ENCODE peak calls at places on chromosomes 2 and 18, in four cellular contexts. One of them, this sample, is unnamed.
A peak's percentile ranks its signal among the peaks of the same experiment; 100 is the strongest.

GRCh38 chr18:23689031-23689615 is at the start of gene LAMA3:
- DNase-seq in astrocyte of the spinal cord: peak; percentile 28
- DNase-seq in progenitor cell of endocrine pancreas: peak; percentile 46
- DNase-seq in pancreas: peak; percentile 57
- DNase-seq in this sample: peak; percentile 15

GRCh38 chr2:197011777-197012641 is 85.5 kb upstream of the PGAP1 start:
- DNase-seq in progenitor cell of endocrine pancreas: no peak
- DNase-seq in astrocyte of the spinal cord: peak; percentile 48
- DNase-seq in pancreas: peak; percentile 30
- DNase-seq in this sample: no peak

GRCh38 chr18:47968006-47968676 is 37.7 kb upstream of the SMAD2 start:
- DNase-seq in astrocyte of the spinal cord: peak; percentile 13
- DNase-seq in pancreas: no peak
- DNase-seq in progenitor cell of endocrine pancreas: no peak
- DNase-seq in this sample: no peak

GRCh38 chr2:18520605-18521031 is 39.8 kb downstream of the RDH14 start:
- DNase-seq in astrocyte of the spinal cord: peak; percentile 85
- DNase-seq in pancreas: peak; percentile 80
- DNase-seq in progenitor cell of endocrine pancreas: peak; percentile 81
- DNase-seq in this sample: peak; percentile 60

GRCh38 chr2:235542728-235543125 is 48.9 kb downstream of the AGAP1 start:
- DNase-seq in astrocyte of the spinal cord: no peak
- DNase-seq in pancreas: no peak
- DNase-seq in progenitor cell of endocrine pancreas: peak; percentile 20
- DNase-seq in this sample: no peak

GRCh38 chr18:55264108-55264507 is 304.8 kb upstream of the CCDC68 start:
- DNase-seq in pancreas: no peak
- DNase-seq in progenitor cell of endocrine pancreas: no peak
- DNase-seq in astrocyte of the spinal cord: peak; percentile 61
- DNase-seq in this sample: no peak

GRCh38 chr2:172404824-172405223 is 22.6 kb upstream of the ITGA6 start:
- DNase-seq in astrocyte of the spinal cord: peak; percentile 78
- DNase-seq in progenitor cell of endocrine pancreas: no peak
- DNase-seq in pancreas: no peak
- DNase-seq in this sample: peak; percentile 39

GRCh38 chr2:150889141-150889540 is 372.5 kb downstream of the RBM43 start:
- DNase-seq in progenitor cell of endocrine pancreas: no peak
- DNase-seq in pancreas: no peak
- DNase-seq in astrocyte of the spinal cord: peak; percentile 17
- DNase-seq in this sample: no peak

GRCh38 chr2:173578404-173579092 is 223.9 kb downstream of the CDCA7 start:
- DNase-seq in astrocyte of the spinal cord: no peak
- DNase-seq in pancreas: no peak
- DNase-seq in progenitor cell of endocrine pancreas: no peak
- DNase-seq in this sample: no peak

GRCh38 chr18:27049945-27050344 is 135.2 kb downstream of the CHST9 start:
- DNase-seq in progenitor cell of endocrine pancreas: no peak
- DNase-seq in pancreas: no peak
- DNase-seq in astrocyte of the spinal cord: no peak
- DNase-seq in this sample: no peak
- TF ChIP-seq CTCF in progenitor cell of endocrine pancreas: no peak
- TF ChIP-seq CTCF in pancreas: no peak
- TF ChIP-seq CTCF in astrocyte of the spinal cord: no peak
- TF ChIP-seq CTCF in this sample: no peak

DNA sequence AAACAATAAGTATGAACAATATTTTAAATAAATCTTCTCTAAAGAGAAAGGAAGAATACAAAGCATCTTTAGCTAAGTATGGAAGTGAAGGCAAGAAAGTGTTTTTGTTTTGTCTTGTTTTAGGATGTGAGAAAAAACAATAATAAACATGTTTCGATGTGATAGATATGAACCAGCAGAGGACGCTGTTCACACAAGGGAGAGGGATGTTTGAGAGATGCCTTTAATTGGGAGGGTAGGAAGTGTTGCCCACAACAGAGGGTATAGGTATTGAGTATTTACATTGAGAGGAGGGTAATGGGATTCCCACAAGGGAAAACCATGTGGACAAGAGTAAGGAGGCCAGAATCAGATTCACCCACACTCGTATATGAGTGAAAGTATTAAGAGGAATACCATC is 55.1 kb downstream of the CDH19 start:
- DNase-seq in progenitor cell of endocrine pancreas: no peak
- DNase-seq in pancreas: no peak
- DNase-seq in astrocyte of the spinal cord: no peak
- DNase-seq in this sample: no peak
- TF ChIP-seq CTCF in progenitor cell of endocrine pancreas: peak; percentile 22
- TF ChIP-seq CTCF in pancreas: no peak
- TF ChIP-seq CTCF in astrocyte of the spinal cord: no peak
- TF ChIP-seq CTCF in this sample: no peak

DNA sequence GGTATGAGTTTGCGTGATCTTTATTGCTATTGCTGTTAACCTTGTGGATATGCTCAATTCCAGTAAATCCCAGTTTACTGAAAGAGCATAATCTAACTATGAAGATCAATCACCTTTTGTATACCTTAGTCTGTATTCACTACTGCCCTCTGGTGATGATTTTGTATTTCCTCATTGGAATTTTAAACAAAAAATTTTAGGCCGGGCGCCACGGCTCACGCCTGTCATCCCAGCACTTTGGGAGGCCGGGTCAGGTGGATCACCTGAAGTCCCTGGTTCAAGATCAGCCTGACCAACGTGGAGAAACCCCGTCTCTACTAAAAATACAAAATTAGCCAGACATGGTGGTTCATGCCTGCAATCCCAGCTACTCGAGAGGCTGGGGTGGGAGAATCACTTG is 5.1 kb downstream of the COMMD1 start:
- DNase-seq in pancreas: no peak
- DNase-seq in astrocyte of the spinal cord: no peak
- DNase-seq in progenitor cell of endocrine pancreas: no peak
- DNase-seq in this sample: no peak
- TF ChIP-seq CTCF in pancreas: no peak
- TF ChIP-seq CTCF in astrocyte of the spinal cord: peak; percentile 16
- TF ChIP-seq CTCF in progenitor cell of endocrine pancreas: peak; percentile 33
- TF ChIP-seq CTCF in this sample: peak; percentile 13

GRCh38 chr18:63342206-63342605 is 22.6 kb upstream of the BCL2 start:
- DNase-seq in pancreas: no peak
- DNase-seq in astrocyte of the spinal cord: peak; percentile 35
- DNase-seq in progenitor cell of endocrine pancreas: peak; percentile 13
- DNase-seq in this sample: no peak
- TF ChIP-seq CTCF in pancreas: no peak
- TF ChIP-seq CTCF in astrocyte of the spinal cord: peak; percentile 65
- TF ChIP-seq CTCF in progenitor cell of endocrine pancreas: peak; percentile 63
- TF ChIP-seq CTCF in this sample: peak; percentile 46

GRCh38 chr2:134988994-134989605 is 58.1 kb downstream of the MAP3K19 start:
- DNase-seq in progenitor cell of endocrine pancreas: no peak
- DNase-seq in pancreas: no peak
- DNase-seq in astrocyte of the spinal cord: peak; percentile 44
- DNase-seq in this sample: peak; percentile 5
- TF ChIP-seq CTCF in progenitor cell of endocrine pancreas: peak; percentile 62
- TF ChIP-seq CTCF in pancreas: no peak
- TF ChIP-seq CTCF in astrocyte of the spinal cord: peak; percentile 41
- TF ChIP-seq CTCF in this sample: peak; percentile 39

GRCh38 chr18:34225218-34225553 is 473 bp upstream of the NOL4 start:
- DNase-seq in pancreas: no peak
- DNase-seq in astrocyte of the spinal cord: no peak
- DNase-seq in progenitor cell of endocrine pancreas: no peak
- DNase-seq in this sample: no peak

GRCh38 chr18:34223893-34224422 is 755 bp downstream of the NOL4 start:
- DNase-seq in pancreas: no peak
- DNase-seq in astrocyte of the spinal cord: peak; percentile 5
- DNase-seq in progenitor cell of endocrine pancreas: no peak
- DNase-seq in this sample: no peak

GRCh38 chr18:34223164-34223892 is 1.4 kb downstream of the NOL4 start:
- DNase-seq in astrocyte of the spinal cord: peak; percentile 9
- DNase-seq in pancreas: no peak
- DNase-seq in progenitor cell of endocrine pancreas: no peak
- DNase-seq in this sample: no peak

GRCh38 chr18:34222396-34223163 is 2.1 kb downstream of the NOL4 start:
- DNase-seq in pancreas: no peak
- DNase-seq in progenitor cell of endocrine pancreas: peak; percentile 35
- DNase-seq in astrocyte of the spinal cord: peak; percentile 9
- DNase-seq in this sample: no peak

DNA sequence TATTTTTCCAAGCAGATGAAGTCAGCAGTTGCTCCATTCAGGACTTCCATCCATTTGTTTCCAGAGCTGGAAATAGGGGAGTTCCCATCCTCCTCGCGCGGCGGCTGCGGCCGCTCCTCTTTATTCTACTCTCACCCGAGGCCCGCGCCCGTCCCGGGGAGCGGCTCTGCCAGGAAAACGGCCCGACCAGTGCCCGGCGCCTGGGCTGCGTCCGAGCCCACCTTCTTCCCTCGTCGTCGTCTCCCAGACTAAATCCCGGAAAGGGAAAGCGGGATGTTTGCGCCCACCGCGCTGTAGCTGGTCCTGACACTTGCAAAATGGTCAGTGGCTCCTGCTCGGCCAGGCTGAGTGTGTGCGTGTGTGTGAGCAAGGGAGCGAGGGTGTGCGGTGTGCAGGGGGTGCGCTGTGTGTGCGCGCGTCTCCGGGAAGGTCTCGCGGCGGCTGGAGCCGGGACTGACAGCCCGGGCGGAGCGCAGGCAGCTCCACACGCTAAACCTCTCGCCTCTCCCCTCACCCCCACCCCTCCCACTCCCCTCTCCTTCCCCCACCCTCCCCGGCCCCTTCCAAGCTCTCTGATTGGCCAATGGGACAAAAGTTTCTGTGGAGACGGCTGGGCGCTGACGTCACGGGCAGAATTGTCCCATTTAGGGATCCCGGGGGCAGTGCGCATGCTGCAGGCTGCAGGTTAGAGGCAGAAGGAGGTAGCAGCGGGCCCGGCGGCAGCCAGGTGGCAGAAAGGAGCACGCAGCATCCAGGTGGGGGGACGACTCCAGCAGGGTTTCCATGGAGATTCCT is at the start of gene NOL4:
- DNase-seq in progenitor cell of endocrine pancreas: peak; percentile 89
- DNase-seq in pancreas: peak; percentile 60
- DNase-seq in astrocyte of the spinal cord: peak; percentile 60
- DNase-seq in this sample: no peak
- TF ChIP-seq CTCF in progenitor cell of endocrine pancreas: peak; percentile 75
- TF ChIP-seq CTCF in pancreas: peak; percentile 27
- TF ChIP-seq CTCF in astrocyte of the spinal cord: peak; percentile 45
- TF ChIP-seq CTCF in this sample: no peak

GRCh38 chr2:165847001-165847400 is 53.0 kb upstream of the GALNT3 start:
- DNase-seq in pancreas: no peak
- DNase-seq in progenitor cell of endocrine pancreas: no peak
- DNase-seq in astrocyte of the spinal cord: no peak
- DNase-seq in this sample: no peak
- TF ChIP-seq CTCF in pancreas: no peak
- TF ChIP-seq CTCF in progenitor cell of endocrine pancreas: peak; percentile 21
- TF ChIP-seq CTCF in astrocyte of the spinal cord: no peak
- TF ChIP-seq CTCF in this sample: no peak

GRCh38 chr2:201419057-201419635 is 32.1 kb downstream of the TRAK2 start:
- DNase-seq in astrocyte of the spinal cord: peak; percentile 36
- DNase-seq in pancreas: no peak
- DNase-seq in progenitor cell of endocrine pancreas: no peak
- DNase-seq in this sample: no peak
- TF ChIP-seq CTCF in astrocyte of the spinal cord: peak; percentile 5
- TF ChIP-seq CTCF in pancreas: no peak
- TF ChIP-seq CTCF in progenitor cell of endocrine pancreas: no peak
- TF ChIP-seq CTCF in this sample: no peak

GRCh38 chr2:64750001-64750816 is 96.5 kb upstream of the SERTAD2 start:
- DNase-seq in progenitor cell of endocrine pancreas: peak; percentile 29
- DNase-seq in pancreas: peak; percentile 56
- DNase-seq in astrocyte of the spinal cord: peak; percentile 64
- DNase-seq in this sample: no peak
- TF ChIP-seq CTCF in progenitor cell of endocrine pancreas: no peak
- TF ChIP-seq CTCF in pancreas: no peak
- TF ChIP-seq CTCF in astrocyte of the spinal cord: peak; percentile 1
- TF ChIP-seq CTCF in this sample: no peak

DNA sequence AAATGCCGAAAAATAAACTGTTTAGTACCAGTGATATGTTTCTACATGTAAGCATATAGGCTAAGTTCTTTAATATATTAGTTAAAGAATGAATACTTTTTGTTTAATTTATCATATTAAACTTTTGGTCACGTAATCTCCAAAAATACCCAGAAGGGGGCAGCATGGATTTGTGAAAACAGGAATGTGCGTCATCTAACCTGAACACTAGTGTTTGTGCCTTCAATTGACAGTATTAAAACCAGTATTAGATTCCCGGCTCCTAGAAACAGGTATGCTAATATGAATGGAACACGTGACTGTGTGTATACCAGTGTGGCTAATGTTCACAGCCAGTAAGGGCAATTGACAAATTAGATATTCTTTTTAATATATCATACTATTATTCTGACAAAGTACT is 51.8 kb downstream of the WDR7 start:
- DNase-seq in astrocyte of the spinal cord: peak; percentile 50
- DNase-seq in pancreas: peak; percentile 14
- DNase-seq in progenitor cell of endocrine pancreas: no peak
- DNase-seq in this sample: no peak
- TF ChIP-seq CTCF in astrocyte of the spinal cord: peak; percentile 58
- TF ChIP-seq CTCF in pancreas: peak; percentile 15
- TF ChIP-seq CTCF in progenitor cell of endocrine pancreas: peak; percentile 67
- TF ChIP-seq CTCF in this sample: peak; percentile 51